ENCODE peak calls at places on chromosomes 1 and 21, in seven cellular contexts. G is HFFc6, Z is MCF 10A, W is GM03348, A is left cardiac atrium, V is GM04503, K is astrocyte of the spinal cord. H is an unnamed sample.

GRCh38 chr1:245788269-245788668 is 633.5 kb downstream of the KIF26B start:
- DNase-seq in Z (peak; percentile 87), W (peak; percentile 90), A (no peak), K (peak; percentile 94), V (peak; percentile 92), G (peak; percentile 94), H (no peak)

GRCh38 chr21:41825216-41825615 is 53.9 kb downstream of the PRDM15 start:
- DNase-seq in V (no peak), W (no peak), K (no peak), Z (no peak), G (no peak), A (no peak), H (no peak)

GRCh38 chr1:50972766-50973165 is 2.7 kb downstream of the CDKN2C start:
- DNase-seq in Z (no peak), G (no peak), A (no peak), K (no peak), W (no peak), V (no peak), H (no peak)

GRCh38 chr1:117268926-117269378 is 58.2 kb upstream of the VTCN1 start:
- DNase-seq in V (no peak), A (no peak), K (no peak), Z (no peak), G (no peak), W (no peak), H (no peak)

GRCh38 chr1:229258031-229258850 is 12.7 kb upstream of the RAB4A start:
- DNase-seq in K (peak; percentile 63), G (peak; percentile 66), W (peak; percentile 81), V (no peak), Z (peak; percentile 88), A (peak; percentile 54), H (no peak)

GRCh38 chr1:240170245-240170644 is 78.6 kb downstream of the FMN2 start:
- DNase-seq in A (no peak), K (no peak), G (no peak), Z (no peak), W (no peak), V (no peak), H (no peak)

GRCh38 chr1:212302745-212303383 is 17.7 kb downstream of the PPP2R5A start:
- DNase-seq in A (no peak), G (peak; percentile 43), W (peak; percentile 52), K (peak; percentile 61), Z (no peak), V (no peak), H (no peak)

GRCh38 chr1:22607154-22607553 is 29.3 kb upstream of the C1QA start:
- DNase-seq in V (no peak), K (no peak), A (no peak), Z (no peak), W (peak; percentile 58), G (no peak), H (no peak)

GRCh38 chr1:162388083-162388594 is 6.6 kb downstream of the C1orf226 start:
- DNase-seq in V (no peak), Z (no peak), G (no peak), A (no peak), W (no peak), K (no peak), H (no peak)

GRCh38 chr1:96973605-96974004 is 252.0 kb downstream of the PTBP2 start:
- DNase-seq in G (peak; percentile 8), Z (peak; percentile 61), K (peak; percentile 28), W (no peak), A (no peak), V (no peak), H (no peak)

GRCh38 chr1:171794085-171794484 is 12.6 kb downstream of the METTL13 start:
- DNase-seq in W (peak; percentile 44), G (peak; percentile 80), A (no peak), K (peak; percentile 57), V (peak; percentile 56), Z (peak; percentile 78), H (no peak)

GRCh38 chr1:65469126-65469888 is 48.8 kb downstream of the LEPR start:
- DNase-seq in W (no peak), V (no peak), Z (no peak), G (no peak), A (no peak), K (peak; percentile 15), H (no peak)

GRCh38 chr21:35266546-35266945 is 217.4 kb upstream of the RUNX1 start:
- DNase-seq in W (no peak), G (peak; percentile 9), Z (no peak), K (no peak), V (no peak), A (no peak), H (no peak)

GRCh38 chr1:159120317-159120716 is 43.8 kb upstream of the AIM2 start:
- DNase-seq in A (no peak), K (no peak), W (no peak), Z (no peak), G (no peak), V (no peak), H (no peak)

GRCh38 chr1:167122568-167122967 is 28.7 kb downstream of the STYXL2 start:
- DNase-seq in V (no peak), K (no peak), Z (no peak), A (no peak), G (no peak), W (no peak), H (no peak)

GRCh38 chr1:194062962-194063361 is 876.5 kb upstream of the B3GALT2 start:
- DNase-seq in A (no peak), K (no peak), G (no peak), V (no peak), W (no peak), Z (no peak), H (no peak)

GRCh38 chr1:110309768-110310167 is 29.4 kb upstream of the RBM15 start:
- DNase-seq in A (no peak), G (peak; percentile 98), K (peak; percentile 60), W (peak; percentile 71), Z (no peak), V (peak; percentile 87), H (no peak)

GRCh38 chr1:57377731-57378139 is 46.1 kb downstream of the DAB1 start:
- DNase-seq in V (no peak), A (no peak), W (no peak), G (no peak), K (no peak), Z (no peak), H (no peak)

GRCh38 chr1:90305577-90305976 is 310.7 kb downstream of the ZNF326 start:
- DNase-seq in A (no peak), V (no peak), K (no peak), Z (no peak), W (no peak), G (no peak), H (no peak)

GRCh38 chr1:91795601-91796389 is 90.2 kb downstream of the TGFBR3 start:
- DNase-seq in Z (no peak), W (peak; percentile 59), A (no peak), G (peak; percentile 76), K (peak; percentile 75), V (no peak), H (no peak)

GRCh38 chr21:30072496-30072895 is 94.1 kb downstream of the CLDN17 start:
- DNase-seq in K (peak; percentile 1), G (no peak), A (no peak), W (peak; percentile 3), Z (peak; percentile 73), V (no peak), H (no peak)

GRCh38 chr1:226120398-226120797 is 57.9 kb downstream of the H3-3A start:
- DNase-seq in K (no peak), V (no peak), Z (no peak), W (no peak), A (no peak), G (no peak), H (no peak)

GRCh38 chr1:196464545-196464944 is 143.7 kb downstream of the KCNT2 start:
- DNase-seq in K (peak; percentile 52), W (peak; percentile 4), G (peak; percentile 48), A (no peak), Z (peak; percentile 24), V (peak; percentile 61), H (no peak)

GRCh38 chr1:240609527-240610060 is 2.4 kb downstream of the GREM2 start:
- DNase-seq in G (no peak), A (no peak), W (no peak), Z (no peak), K (no peak), V (no peak), H (no peak)

GRCh38 chr21:42737969-42738590 is 84.7 kb downstream of the PDE9A start:
- DNase-seq in W (no peak), A (peak; percentile 48), K (no peak), V (no peak), Z (no peak), G (no peak), H (peak; percentile 23)

GRCh38 chr1:29124366-29125236 is 898 bp upstream of the TMEM200B start:
- DNase-seq in K (peak; percentile 88), A (peak; percentile 85), W (peak; percentile 96), Z (peak; percentile 35), V (no peak), G (peak; percentile 50), H (peak; percentile 56)

GRCh38 chr1:37731312-37732019 is 33.5 kb downstream of the EPHA10 start:
- DNase-seq in A (no peak), Z (no peak), W (no peak), K (no peak), V (no peak), G (no peak), H (no peak)

GRCh38 chr1:33152685-33153432 is 29.0 kb downstream of the TRIM62 start:
- DNase-seq in G (no peak), K (peak; percentile 64), W (peak; percentile 78), V (peak; percentile 51), Z (no peak), A (peak; percentile 86), H (no peak)

GRCh38 chr1:20551945-20552727 is at the start of gene FAM43B:
- DNase-seq in G (no peak), W (peak; percentile 66), A (peak; percentile 90), K (no peak), V (no peak), Z (no peak), H (no peak)

GRCh38 chr1:204520834-204521709 is 4.9 kb downstream of the MDM4 start:
- DNase-seq in G (peak; percentile 8), W (peak; percentile 17), K (peak; percentile 74), A (no peak), V (peak; percentile 3), Z (peak; percentile 77), H (peak; percentile 30)

GRCh38 chr1:226578946-226579639 is 30.5 kb downstream of the STUM start:
- DNase-seq in G (no peak), A (no peak), K (no peak), W (no peak), Z (no peak), V (no peak), H (no peak)

GRCh38 chr1:159780583-159781582 is at the start of gene DUSP23:
- DNase-seq in W (peak; percentile 99), K (peak; percentile 99), A (peak; percentile 98), G (peak; percentile 96), V (peak; percentile 94), Z (peak; percentile 100), H (peak; percentile 93)

GRCh38 chr1:198283222-198283621 is 126.4 kb downstream of the NEK7 start:
- DNase-seq in A (no peak), Z (no peak), W (no peak), V (no peak), K (no peak), G (no peak), H (no peak)

GRCh38 chr1:113244134-113244820 is 146.0 kb upstream of the MAGI3 start:
- DNase-seq in V (no peak), A (no peak), Z (no peak), K (no peak), G (no peak), W (no peak), H (no peak)

GRCh38 chr1:79193211-79194079 is 186.9 kb upstream of the ADGRL4 start:
- DNase-seq in K (peak; percentile 75), W (peak; percentile 38), Z (peak; percentile 73), G (peak; percentile 33), A (no peak), V (no peak), H (no peak)

GRCh38 chr1:54404263-54404662 is 1.9 kb downstream of the SSBP3 start:
- DNase-seq in A (no peak), Z (no peak), W (no peak), K (no peak), V (no peak), G (no peak), H (no peak)

GRCh38 chr1:3660704-3661103 is 8.4 kb downstream of the TP73 start:
- DNase-seq in G (no peak), Z (no peak), A (no peak), W (no peak), K (no peak), V (no peak), H (no peak)